ENCODE peak calls at places on chromosomes 13 and 19, in ten cellular contexts. S is SK-N-SH; U is GM23338; T is HT1080; R is Ammon's horn; D is mucosa of descending colon; W is stomach; G is activated gamma-delta T cell treated with anti-CD3 and anti-CD28 coated beads, Interleukin-2, amount 50 U/mL, for 16 hours; M is putamen; N is stimulated activated CD8-positive, alpha-beta memory T cell treated with anti-CD3 and anti-CD28 coated beads, Interleukin-2, amount 100 ng/mL, for 1 hour. F is an unnamed sample.

GRCh38 chr19:57934820-57935665 is at the start of gene ZNF418:
- DNase-seq in N (no peak), W (peak), D (peak), M (peak), R (peak), G (peak), T (no peak), S (no peak), U (peak), F (peak)

GRCh38 chr13:113453962-113454361 is 674 bp upstream of the ADPRHL1 start:
- DNase-seq in G (no peak), W (no peak), T (no peak), U (no peak), S (peak), M (no peak), R (no peak), N (no peak), D (no peak), F (no peak)

GRCh38 chr19:55005684-55006488 is 32.2 kb downstream of the GP6 start:
- DNase-seq in N (peak), G (peak), M (no peak), T (peak), D (no peak), U (peak), W (no peak), S (peak), R (peak), F (no peak)

GRCh38 chr13:41588899-41589298 is 131.5 kb downstream of the RGCC start:
- DNase-seq in G (no peak), T (peak), W (no peak), N (no peak), D (no peak), U (peak), M (no peak), S (no peak), R (no peak), F (no peak)

GRCh38 chr19:13099073-13099999 is 3.3 kb downstream of the LYL1 start:
- DNase-seq in U (peak), R (no peak), G (peak), N (peak), T (no peak), S (no peak), M (no peak), D (peak), W (peak), F (peak)

GRCh38 chr13:74025369-74025768 is 108.8 kb downstream of the KLF12 start:
- DNase-seq in M (no peak), N (no peak), D (no peak), U (no peak), R (no peak), G (no peak), T (no peak), W (no peak), S (no peak), F (no peak)

GRCh38 chr13:29369060-29369743 is 226.3 kb downstream of the SLC7A1 start:
- DNase-seq in R (peak), G (no peak), M (peak), U (peak), S (peak), T (peak), W (no peak), N (no peak), D (no peak), F (no peak)

GRCh38 chr19:46361915-46362314 is 15.0 kb downstream of the PPP5C start:
- DNase-seq in W (no peak), N (no peak), U (no peak), G (no peak), M (no peak), R (no peak), D (no peak), T (no peak), S (no peak), F (no peak)

GRCh38 chr13:92896842-92897241 is 329.8 kb upstream of the GPC6 start:
- DNase-seq in R (no peak), W (no peak), N (no peak), U (peak), S (peak), D (no peak), T (peak), G (no peak), M (no peak), F (no peak)

GRCh38 chr19:34184880-34185491 is 12.7 kb downstream of the LSM14A start:
- DNase-seq in M (no peak), G (no peak), D (no peak), W (no peak), U (no peak), R (no peak), T (no peak), N (no peak), S (no peak), F (no peak)

GRCh38 chr19:40200352-40201099 is 9.3 kb downstream of the MAP3K10 start:
- DNase-seq in N (no peak), D (no peak), U (no peak), W (no peak), M (no peak), S (no peak), T (peak), R (no peak), G (no peak), F (no peak)